ENCODE peak calls at places on chromosome 17, in seven cellular contexts. O, A, L, I, X, E and B are unnamed samples.

GRCh38 chr17:20121359-20122235 is 112.4 kb downstream of the SPECC1 start:
- DNase-seq in O (peak; percentile 36), A (peak; percentile 63), L (peak; percentile 56), I (peak; percentile 6), X (peak; percentile 47), E (peak; percentile 54), B (peak; percentile 48)

GRCh38 chr17:59366773-59367656 is 35.6 kb downstream of the YPEL2 start:
- DNase-seq in O (no peak), A (no peak), L (no peak), I (no peak), X (no peak), E (peak; percentile 61), B (peak; percentile 12)

GRCh38 chr17:27793168-27793905 is 7.0 kb downstream of the NOS2 start:
- DNase-seq in O (no peak), A (no peak), L (no peak), I (no peak), X (no peak), E (no peak), B (no peak)

GRCh38 chr17:14310584-14310983 is 9.7 kb downstream of the HS3ST3B1 start:
- DNase-seq in O (no peak), A (no peak), L (no peak), I (no peak), X (no peak), E (no peak), B (no peak)

GRCh38 chr17:75832652-75833400 is 11.4 kb downstream of the UNC13D start:
- DNase-seq in O (no peak), A (peak; percentile 42), L (no peak), I (peak; percentile 96), X (no peak), E (no peak), B (no peak)

GRCh38 chr17:49434821-49435581 is 20.3 kb upstream of the PHB1 start:
- DNase-seq in O (no peak), A (peak; percentile 32), L (no peak), I (peak; percentile 66), X (peak; percentile 28), E (peak; percentile 34), B (peak; percentile 17)

GRCh38 chr17:22505660-22506059 is 813.3 kb downstream of the KCNJ18 start:
- DNase-seq in O (no peak), A (no peak), L (no peak), I (no peak), X (no peak), E (no peak), B (no peak)

GRCh38 chr17:7218166-7218565 is 1.5 kb downstream of the DLG4 start:
- DNase-seq in O (no peak), A (no peak), L (no peak), I (no peak), X (no peak), E (no peak), B (no peak)

GRCh38 chr17:7446669-7447068 is 1.8 kb downstream of the CHRNB1 start:
- DNase-seq in O (no peak), A (no peak), L (no peak), I (no peak), X (no peak), E (no peak), B (no peak)

GRCh38 chr17:17067277-17067676 is 25.0 kb downstream of the MPRIP start:
- DNase-seq in O (no peak), A (no peak), L (no peak), I (no peak), X (no peak), E (peak; percentile 83), B (no peak)

GRCh38 chr17:2591040-2591640 is 2.3 kb upstream of the PAFAH1B1 start:
- DNase-seq in O (no peak), A (no peak), L (no peak), I (no peak), X (no peak), E (no peak), B (no peak)

GRCh38 chr17:7443499-7444485 is 1.1 kb upstream of the CHRNB1 start:
- DNase-seq in O (no peak), A (no peak), L (no peak), I (no peak), X (no peak), E (peak; percentile 78), B (no peak)

GRCh38 chr17:43958953-43959352 is 5.2 kb upstream of the PYY start:
- DNase-seq in O (no peak), A (no peak), L (no peak), I (no peak), X (no peak), E (peak; percentile 44), B (no peak)